ENCODE peak calls at places on chromosome 11, in eight cellular contexts. K, Y, V, B, Z, O, T and I are unnamed samples.
A peak's percentile ranks its signal among the peaks of the same experiment; 100 is the strongest.

GRCh38 chr11:68071281-68072048 is 32.6 kb downstream of the TCIRG1 start:
- DNase-seq in K (no peak), Y (no peak), V (no peak), B (no peak), Z (no peak), O (no peak), T (no peak), I (no peak)

GRCh38 chr11:36628765-36629199 is 30.7 kb upstream of the RAG2 start:
- DNase-seq in K (no peak), Y (no peak), V (no peak), B (no peak), Z (no peak), O (no peak), T (no peak), I (no peak)

GRCh38 chr11:118052581-118053206 is 24.2 kb upstream of the TMPRSS4 start:
- DNase-seq in K (no peak), Y (no peak), V (no peak), B (no peak), Z (no peak), O (no peak), T (no peak), I (no peak)

GRCh38 chr11:22169833-22170232 is 23.1 kb upstream of the ANO5 start:
- DNase-seq in K (no peak), Y (no peak), V (no peak), B (no peak), Z (peak; percentile 27), O (peak; percentile 9), T (no peak), I (no peak)

GRCh38 chr11:112826026-112826425 is 135.2 kb upstream of the NCAM1 start:
- DNase-seq in K (no peak), Y (no peak), V (no peak), B (no peak), Z (peak; percentile 51), O (no peak), T (no peak), I (no peak)

GRCh38 chr11:120013325-120014250 is 124.3 kb downstream of the TRIM29 start:
- DNase-seq in K (peak; percentile 29), Y (peak; percentile 44), V (peak; percentile 3), B (no peak), Z (peak; percentile 93), O (peak; percentile 31), T (peak; percentile 11), I (peak; percentile 76)

GRCh38 chr11:503179-503981 is 3.7 kb downstream of the RNH1 start:
- DNase-seq in K (peak; percentile 47), Y (peak; percentile 59), V (peak; percentile 18), B (peak; percentile 52), Z (no peak), O (peak; percentile 76), T (peak; percentile 78), I (no peak)

GRCh38 chr11:43992834-43993637 is 50.6 kb downstream of the C11orf96 start:
- DNase-seq in K (no peak), Y (peak; percentile 56), V (no peak), B (peak; percentile 45), Z (no peak), O (peak; percentile 46), T (peak; percentile 64), I (no peak)

GRCh38 chr11:18191376-18191775 is 18.7 kb downstream of the MRGPRX4 start:
- DNase-seq in K (no peak), Y (no peak), V (no peak), B (no peak), Z (no peak), O (peak; percentile 16), T (no peak), I (no peak)

GRCh38 chr11:79101736-79102135 is 339.1 kb downstream of the TENM4 start:
- DNase-seq in K (no peak), Y (no peak), V (no peak), B (no peak), Z (no peak), O (no peak), T (no peak), I (no peak)

GRCh38 chr11:63937713-63938480 is 905 bp upstream of the NAA40 start:
- DNase-seq in K (no peak), Y (no peak), V (no peak), B (peak; percentile 44), Z (peak; percentile 59), O (no peak), T (no peak), I (no peak)

GRCh38 chr11:17013548-17014320 is 480 bp downstream of the PLEKHA7 start:
- DNase-seq in K (no peak), Y (no peak), V (no peak), B (peak; percentile 31), Z (peak; percentile 58), O (no peak), T (no peak), I (peak; percentile 29)

GRCh38 chr11:65426839-65427690 is 4.5 kb downstream of the NEAT1 start:
- DNase-seq in K (no peak), Y (peak; percentile 16), V (peak; percentile 68), B (peak; percentile 49), Z (peak; percentile 54), O (peak; percentile 87), T (peak; percentile 71), I (no peak)

GRCh38 chr11:65423516-65424199 is 1.1 kb downstream of the NEAT1 start:
- DNase-seq in K (no peak), Y (peak; percentile 20), V (peak; percentile 37), B (peak; percentile 41), Z (no peak), O (no peak), T (peak; percentile 49), I (no peak)

GRCh38 chr11:65424200-65425104 is 1.9 kb downstream of the NEAT1 start:
- DNase-seq in K (peak; percentile 51), Y (peak; percentile 50), V (peak; percentile 51), B (peak; percentile 76), Z (peak; percentile 18), O (peak; percentile 79), T (peak; percentile 63), I (no peak)

GRCh38 chr11:65425971-65426838 is 3.6 kb downstream of the NEAT1 start:
- DNase-seq in K (no peak), Y (no peak), V (peak; percentile 80), B (peak; percentile 12), Z (no peak), O (peak; percentile 85), T (peak; percentile 89), I (no peak)

GRCh38 chr11:65425105-65425970 is 2.7 kb downstream of the NEAT1 start:
- DNase-seq in K (peak; percentile 21), Y (peak; percentile 12), V (peak; percentile 74), B (peak; percentile 37), Z (peak; percentile 58), O (peak; percentile 84), T (peak; percentile 80), I (no peak)
- TF ChIP-seq CTCF in K (peak; percentile 50), Y (peak; percentile 30), V (no peak), B (no peak), Z (no peak), O (no peak), T (peak; percentile 1), I (no peak)

GRCh38 chr11:92199991-92200390 is 24.6 kb upstream of the FAT3 start:
- DNase-seq in K (no peak), Y (no peak), V (no peak), B (no peak), Z (no peak), O (no peak), T (no peak), I (no peak)
- TF ChIP-seq CTCF in K (no peak), Y (no peak), V (no peak), B (no peak), Z (peak; percentile 38), O (no peak), T (no peak), I (no peak)

DNA sequence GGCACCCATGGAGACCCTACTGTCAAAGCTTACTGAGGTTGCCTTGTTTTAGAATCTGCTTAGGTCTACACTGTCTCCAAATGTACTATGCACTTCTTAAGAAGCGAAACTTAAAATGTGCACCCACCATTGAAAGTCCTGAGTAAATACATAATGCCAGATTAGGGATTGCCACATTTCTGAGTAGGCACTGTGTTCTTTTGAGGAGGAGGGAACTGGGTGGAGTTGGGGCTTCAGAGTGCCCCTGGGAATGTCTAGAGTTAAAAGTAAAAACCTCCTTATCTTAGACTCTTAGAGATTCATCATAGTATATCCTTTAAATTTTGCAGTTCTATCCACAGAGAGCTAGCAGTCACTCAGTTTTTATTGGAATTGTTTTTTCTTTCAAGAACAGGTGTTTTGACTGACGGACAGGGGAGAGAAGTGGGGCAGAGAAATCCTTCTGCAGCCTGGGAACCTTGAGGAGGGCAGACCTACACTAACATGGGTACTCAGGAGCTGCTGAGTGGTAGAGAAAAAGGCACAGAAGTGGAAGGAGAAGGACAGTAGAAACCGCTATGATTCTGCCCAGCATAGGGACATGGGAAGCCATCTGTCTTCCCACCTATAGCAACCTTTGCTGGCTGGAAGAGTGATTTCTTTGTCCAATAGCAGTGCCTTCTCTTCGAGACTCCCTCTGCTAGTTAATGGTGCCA is 33.4 kb upstream of the MICAL2 start:
- DNase-seq in K (no peak), Y (no peak), V (no peak), B (no peak), Z (no peak), O (no peak), T (no peak), I (no peak)
- TF ChIP-seq CTCF in K (no peak), Y (no peak), V (no peak), B (no peak), Z (no peak), O (no peak), T (no peak), I (no peak)

GRCh38 chr11:2234963-2235362 is 35.4 kb downstream of the ASCL2 start:
- DNase-seq in K (no peak), Y (no peak), V (no peak), B (no peak), Z (peak; percentile 26), O (no peak), T (no peak), I (no peak)

GRCh38 chr11:2237457-2238238 is 32.7 kb downstream of the ASCL2 start:
- DNase-seq in K (no peak), Y (no peak), V (no peak), B (no peak), Z (no peak), O (no peak), T (no peak), I (no peak)

GRCh38 chr11:2240834-2241233 is 29.6 kb downstream of the ASCL2 start:
- DNase-seq in K (no peak), Y (no peak), V (no peak), B (no peak), Z (no peak), O (no peak), T (no peak), I (no peak)

GRCh38 chr11:2233693-2234455 is 36.5 kb downstream of the ASCL2 start:
- DNase-seq in K (no peak), Y (no peak), V (no peak), B (no peak), Z (no peak), O (no peak), T (no peak), I (no peak)

DNA sequence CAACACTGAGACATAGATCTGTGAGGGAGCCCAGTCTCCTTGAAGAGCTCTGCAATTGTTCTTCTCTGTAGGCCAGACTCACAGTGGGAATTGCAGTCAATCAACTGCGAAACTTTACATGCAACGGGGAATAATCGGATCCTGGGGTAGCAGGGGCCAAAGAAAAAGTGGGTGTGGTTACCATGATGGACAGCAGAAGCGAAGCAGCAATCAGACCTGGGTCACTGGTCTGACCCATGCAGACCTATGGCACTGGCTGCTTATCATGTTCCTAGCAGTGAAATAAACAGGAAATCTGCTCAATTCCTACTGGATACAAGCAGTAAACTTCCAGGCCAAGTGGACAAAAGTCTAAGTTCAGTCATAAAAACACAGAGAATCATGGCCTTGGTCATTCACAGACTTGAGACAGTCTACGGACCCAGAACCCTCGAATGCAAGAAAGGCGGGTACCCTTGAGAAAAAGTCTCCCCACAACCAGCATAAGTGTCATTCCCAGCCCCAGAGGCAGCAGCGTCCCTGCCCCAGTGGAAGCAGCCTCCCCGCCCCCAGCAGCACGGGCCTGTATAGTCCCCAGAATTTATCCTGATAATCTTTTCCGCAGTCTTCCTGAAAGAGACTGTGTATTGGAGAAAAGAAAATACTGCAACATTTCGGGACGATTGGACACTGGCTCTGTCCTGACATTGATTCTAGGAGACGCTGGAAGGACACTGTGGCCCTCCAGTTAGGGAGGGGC is 34.6 kb downstream of the ASCL2 start:
- DNase-seq in K (no peak), Y (no peak), V (no peak), B (no peak), Z (no peak), O (no peak), T (no peak), I (no peak)
- TF ChIP-seq CTCF in K (no peak), Y (no peak), V (no peak), B (no peak), Z (no peak), O (no peak), T (no peak), I (no peak)